ENCODE peak calls at places on chromosomes 3 and 15, in six cellular contexts. X is A549, T is brain microvascular endothelial cell, S is dorsolateral prefrontal cortex, K is PC-9, P is tibial artery. J is an unnamed sample.

GRCh38 chr3:149489060-149489690 is 14.7 kb downstream of the TM4SF4 start:
- DNase-seq in X (peak; percentile 46), T (no peak), S (no peak), K (no peak), P (no peak), J (no peak)

GRCh38 chr3:150371741-150372254 is 36.3 kb upstream of the TSC22D2 start:
- DNase-seq in X (peak; percentile 97), T (peak; percentile 98), S (no peak), K (peak; percentile 99), P (peak; percentile 49), J (peak; percentile 98)

GRCh38 chr3:189944285-189945145 is 176.2 kb downstream of the P3H2 start:
- DNase-seq in X (no peak), T (no peak), S (no peak), K (peak; percentile 99), P (no peak), J (peak; percentile 86)

GRCh38 chr15:86235667-86236066 is 156.0 kb downstream of the AGBL1 start:
- DNase-seq in X (no peak), T (no peak), S (no peak), K (no peak), P (no peak), J (no peak)

GRCh38 chr15:47844437-47844836 is 127.1 kb downstream of the SEMA6D start:
- DNase-seq in X (no peak), T (no peak), S (no peak), K (no peak), P (no peak), J (no peak)

GRCh38 chr15:46304320-46304719 is 669.5 kb downstream of the SQOR start:
- DNase-seq in X (peak; percentile 35), T (no peak), S (no peak), K (no peak), P (no peak), J (no peak)

GRCh38 chr15:96947830-96948229 is 617.3 kb downstream of the NR2F2 start:
- DNase-seq in X (no peak), T (peak; percentile 4), S (no peak), K (no peak), P (no peak), J (no peak)

GRCh38 chr15:23877502-23878412 is 190.7 kb upstream of the NDN start:
- DNase-seq in X (peak; percentile 79), T (no peak), S (peak; percentile 48), K (no peak), P (no peak), J (no peak)

GRCh38 chr15:74913041-74913440 is 6.4 kb upstream of the FAM219B start:
- DNase-seq in X (no peak), T (no peak), S (no peak), K (no peak), P (no peak), J (no peak)

GRCh38 chr3:10955694-10956453 is 36.7 kb upstream of the SLC6A1 start:
- DNase-seq in X (no peak), T (no peak), S (no peak), K (no peak), P (no peak), J (no peak)
- H3K27ac ChIP-seq in X (no peak overlapping the region), T (no peak overlapping the region), S (peak overlapping the region; percentile 59), K (no peak overlapping the region), P (no peak overlapping the region), J (no peak overlapping the region)

DNA sequence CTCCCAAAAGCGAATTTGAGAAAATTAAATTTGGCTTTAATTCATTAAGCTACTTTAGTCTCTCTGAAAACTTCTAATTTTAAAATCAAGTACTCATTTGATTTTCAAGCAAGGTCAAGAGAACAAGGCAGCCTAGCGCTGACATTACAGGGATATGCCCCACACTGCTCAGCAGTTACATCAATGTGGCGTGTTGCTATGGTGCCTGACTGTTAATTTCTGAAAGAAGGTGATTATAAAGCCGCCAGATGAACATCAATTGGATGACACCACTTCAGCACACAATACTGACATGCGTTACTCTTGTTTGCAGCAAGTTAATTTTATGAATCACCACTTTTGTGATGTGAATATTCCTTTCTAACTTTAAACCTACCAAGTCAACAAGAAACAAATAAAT is 284.4 kb downstream of the FOXP1 start:
- DNase-seq in X (no peak), T (no peak), S (no peak), K (no peak), P (no peak), J (no peak)
- H3K27ac ChIP-seq in X (no peak overlapping the region), T (no peak overlapping the region), S (no peak overlapping the region), K (no peak overlapping the region), P (no peak overlapping the region), J (no peak overlapping the region)

GRCh38 chr3:129195731-129196256 is 12.1 kb upstream of the CNBP start:
- DNase-seq in X (peak; percentile 55), T (peak; percentile 95), S (peak; percentile 67), K (peak; percentile 84), P (peak; percentile 65), J (no peak)
- H3K27ac ChIP-seq in X (peak overlapping the region; percentile 77), T (peak overlapping the region; percentile 78), S (peak overlapping the region; percentile 91), K (peak overlapping the region; percentile 71), P (peak overlapping the region; percentile 60), J (peak overlapping the region; percentile 73)

GRCh38 chr15:77126927-77127326 is 56.0 kb upstream of the TSPAN3 start:
- DNase-seq in X (no peak), T (no peak), S (no peak), K (no peak), P (no peak), J (no peak)

GRCh38 chr15:77122576-77122975 is 51.7 kb upstream of the TSPAN3 start:
- DNase-seq in X (no peak), T (no peak), S (no peak), K (no peak), P (no peak), J (no peak)

GRCh38 chr15:77126516-77126915 is 55.6 kb upstream of the TSPAN3 start:
- DNase-seq in X (no peak), T (no peak), S (no peak), K (no peak), P (no peak), J (no peak)

GRCh38 chr15:77121599-77121998 is 50.7 kb upstream of the TSPAN3 start:
- DNase-seq in X (no peak), T (no peak), S (no peak), K (no peak), P (no peak), J (no peak)

GRCh38 chr15:77123854-77124253 is 52.9 kb upstream of the TSPAN3 start:
- DNase-seq in X (no peak), T (no peak), S (no peak), K (no peak), P (no peak), J (no peak)
- H3K27ac ChIP-seq in X (no peak overlapping the region), T (no peak overlapping the region), S (no peak overlapping the region), K (no peak overlapping the region), P (no peak overlapping the region), J (no peak overlapping the region)

GRCh38 chr3:38662544-38662943 is 13.1 kb upstream of the SCN5A start:
- DNase-seq in X (peak; percentile 64), T (peak; percentile 39), S (no peak), K (peak; percentile 46), P (no peak), J (no peak)
- H3K27ac ChIP-seq in X (no peak overlapping the region), T (no peak overlapping the region), S (no peak overlapping the region), K (no peak overlapping the region), P (no peak overlapping the region), J (no peak overlapping the region)

GRCh38 chr3:101722394-101723173 is 1.8 kb upstream of the CEP97 start:
- DNase-seq in X (no peak), T (no peak), S (no peak), K (no peak), P (no peak), J (no peak)

GRCh38 chr3:101719604-101720185 is 4.7 kb upstream of the CEP97 start:
- DNase-seq in X (no peak), T (no peak), S (no peak), K (no peak), P (no peak), J (no peak)

GRCh38 chr3:101724329-101725191 is at the start of gene CEP97:
- DNase-seq in X (peak; percentile 93), T (peak; percentile 96), S (peak; percentile 97), K (peak; percentile 96), P (peak; percentile 95), J (peak; percentile 70)

GRCh38 chr3:101721650-101721917 is 2.8 kb upstream of the CEP97 start:
- DNase-seq in X (no peak), T (no peak), S (no peak), K (no peak), P (no peak), J (no peak)

DNA sequence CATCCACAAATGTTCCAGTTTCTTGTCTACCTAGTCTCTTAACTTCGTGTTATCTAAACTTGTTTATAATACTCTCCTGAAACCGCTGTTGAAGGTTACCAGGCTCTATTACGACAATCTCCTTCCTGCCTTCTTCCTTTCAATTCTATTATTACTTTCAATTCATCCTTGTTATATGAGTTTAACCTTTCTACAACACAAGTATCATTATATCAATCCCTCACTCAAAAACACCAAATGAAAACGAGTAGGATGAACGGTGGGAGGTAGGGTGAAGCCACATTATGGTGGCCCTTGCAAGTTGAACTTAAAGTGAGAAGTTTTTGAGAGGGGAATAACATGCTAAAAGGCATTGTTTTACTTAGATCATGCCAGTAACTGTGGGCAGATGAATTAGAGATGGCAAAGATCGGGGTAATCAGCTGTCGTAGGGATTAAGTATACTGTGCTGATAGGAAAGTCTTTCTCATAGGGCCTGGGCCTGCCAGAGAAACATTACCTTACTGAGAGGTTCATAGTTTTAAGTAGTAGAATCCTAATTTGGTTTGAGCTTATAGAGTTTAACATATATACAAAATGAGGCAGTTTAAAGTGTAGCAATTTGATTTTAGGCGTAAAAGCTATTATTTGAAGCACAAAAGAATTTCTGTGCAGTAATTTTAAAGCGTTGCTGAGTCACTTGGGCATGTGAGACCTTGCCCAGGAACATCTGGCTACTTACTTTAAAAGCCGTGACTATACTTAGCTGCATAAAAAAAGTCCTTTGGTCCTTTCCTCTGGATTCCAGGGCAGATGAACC is 3.4 kb upstream of the CEP97 start:
- DNase-seq in X (no peak), T (no peak), S (no peak), K (no peak), P (no peak), J (peak; percentile 14)
- H3K27ac ChIP-seq in X (no peak overlapping the region), T (no peak overlapping the region), S (no peak overlapping the region), K (no peak overlapping the region), P (no peak overlapping the region), J (peak overlapping the region; percentile 84)

GRCh38 chr15:70267879-70268278 is 170.2 kb upstream of the TLE3 start:
- DNase-seq in X (no peak), T (peak; percentile 72), S (no peak), K (peak; percentile 67), P (no peak), J (peak; percentile 39)
- H3K27ac ChIP-seq in X (peak overlapping the region; percentile 73), T (no peak overlapping the region), S (no peak overlapping the region), K (peak overlapping the region; percentile 66), P (no peak overlapping the region), J (no peak overlapping the region)

DNA sequence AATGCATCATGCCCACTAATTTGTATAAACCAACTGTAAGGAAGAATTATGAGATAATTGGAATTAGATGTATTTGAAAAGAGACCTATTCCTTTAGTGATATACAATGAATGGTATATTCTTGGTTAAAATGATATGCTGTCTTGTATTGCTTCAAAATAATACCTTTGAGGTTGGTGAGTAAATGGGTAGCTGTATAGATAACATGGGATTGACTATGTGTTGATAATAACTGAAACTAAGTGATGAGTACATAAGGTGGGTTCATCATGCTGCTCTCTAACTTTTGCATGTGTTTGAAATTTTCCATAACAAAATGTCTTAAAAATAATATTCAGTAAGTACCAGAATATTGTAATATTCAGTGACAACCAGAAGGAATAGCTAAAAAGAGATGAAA is 272.6 kb upstream of the ZPLD1 start:
- DNase-seq in X (no peak), T (no peak), S (no peak), K (no peak), P (no peak), J (no peak)
- H3K27ac ChIP-seq in X (peak overlapping the region; percentile 68), T (peak overlapping the region; percentile 94), S (no peak overlapping the region), K (peak overlapping the region; percentile 87), P (peak overlapping the region; percentile 68), J (peak overlapping the region; percentile 68)

J was measured in epithelial cell of prostate.